ENCODE peak calls at places on chromosome 22, in five cellular contexts. N is neuronal stem cell, F is IMR-90, L is trophoblast cell, A is H9. Z is an unnamed sample.

GRCh38 chr22:37848587-37849088 is 581 bp upstream of the EIF3L start:
- DNase-seq in F (peak), N (no peak), L (peak), A (no peak), Z (peak)

GRCh38 chr22:37425800-37426531 is 1.3 kb downstream of the ELFN2 start:
- DNase-seq in F (peak), L (no peak), A (peak), N (no peak), Z (peak)

GRCh38 chr22:31081963-31082605 is 966 bp downstream of the SMTN start:
- DNase-seq in F (peak), A (no peak), N (no peak), L (peak), Z (peak)

GRCh38 chr22:30127749-30128166 is 47.5 kb downstream of the HORMAD2 start:
- DNase-seq in F (peak), A (no peak), L (peak), N (no peak), Z (no peak)

GRCh38 chr22:36737776-36738175 is 34.2 kb upstream of the CACNG2 start:
- DNase-seq in A (peak), L (no peak), N (no peak), F (no peak), Z (no peak)

GRCh38 chr22:24421428-24421931 is 5.9 kb upstream of the ADORA2A start:
- DNase-seq in N (no peak), A (peak), F (no peak), L (peak), Z (no peak)

GRCh38 chr22:24736526-24737050 is 37.9 kb downstream of the PIWIL3 start:
- DNase-seq in N (no peak), A (no peak), F (no peak), L (no peak), Z (no peak)

GRCh38 chr22:49703990-49704344 is 123.7 kb downstream of the BRD1 start:
- DNase-seq in N (no peak), A (no peak), F (no peak), L (no peak), Z (no peak)

GRCh38 chr22:25048659-25049657 is 96.4 kb downstream of the KIAA1671 start:
- DNase-seq in L (peak), N (peak), F (peak), A (peak), Z (peak)

GRCh38 chr22:49976439-49977175 is 16.0 kb downstream of the PIM3 start:
- DNase-seq in N (no peak), F (no peak), A (no peak), L (peak), Z (no peak)

GRCh38 chr22:27327981-27328721 is 473.4 kb downstream of the MN1 start:
- DNase-seq in F (no peak), A (peak), N (no peak), L (no peak), Z (no peak)

GRCh38 chr22:40509401-40510134 is 127.0 kb downstream of the MRTFA start:
- DNase-seq in A (no peak), F (peak), L (peak), N (no peak), Z (peak)

GRCh38 chr22:45310331-45311032 is 748 bp downstream of the FAM118A start:
- DNase-seq in F (no peak), N (no peak), L (no peak), A (no peak), Z (no peak)

GRCh38 chr22:24390156-24390555 is 37.2 kb upstream of the ADORA2A start:
- DNase-seq in N (no peak), A (no peak), L (no peak), F (no peak), Z (no peak)

GRCh38 chr22:24697671-24698082 is 76.8 kb downstream of the PIWIL3 start:
- DNase-seq in L (no peak), N (no peak), F (no peak), A (no peak), Z (no peak)

GRCh38 chr22:50626856-50627451 is 998 bp downstream of the ARSA start:
- DNase-seq in F (no peak), L (no peak), N (no peak), A (peak), Z (no peak)

GRCh38 chr22:44895296-44896055 is 114.3 kb downstream of the PHF21B start:
- DNase-seq in F (no peak), L (no peak), A (no peak), N (no peak), Z (no peak)

DNA sequence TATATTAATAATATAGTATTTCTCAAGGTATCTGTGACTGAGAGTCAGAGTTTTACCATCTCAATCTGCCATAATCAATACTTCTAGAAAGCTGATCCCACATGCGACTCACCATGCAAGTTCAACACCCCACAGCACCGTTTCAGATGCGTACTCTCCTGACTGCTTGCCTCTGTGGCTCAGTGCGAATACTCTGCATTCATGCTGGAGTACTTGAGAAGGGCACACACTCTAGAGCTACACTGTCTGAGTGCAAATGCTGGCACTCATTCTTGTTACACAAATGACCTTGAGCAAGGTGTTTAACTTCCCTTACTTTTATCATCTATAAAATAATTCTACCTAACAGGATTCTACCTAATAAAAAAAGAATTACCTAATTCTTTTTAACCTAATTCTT is 12.5 kb downstream of the SNU13 start:
- DNase-seq in N (no peak), A (no peak), F (no peak), L (no peak), Z (no peak)
- H3K14ac ChIP-seq in N (no peak), A (no peak), F (no peak), L (no peak), Z (no peak)

GRCh38 chr22:48373626-48374173 is 1454.0 kb downstream of the BRD1 start:
- DNase-seq in F (no peak), A (no peak), N (no peak), L (no peak), Z (no peak)
- H3K14ac ChIP-seq in F (no peak), A (no peak), N (no peak), L (no peak), Z (no peak)

GRCh38 chr22:32474635-32475427 is at the start of gene FBXO7:
- DNase-seq in F (peak), N (peak), A (peak), L (peak), Z (peak)
- H3K14ac ChIP-seq in F (peak), N (no peak), A (peak), L (peak), Z (peak)

GRCh38 chr22:21736084-21736642 is 569 bp upstream of the YPEL1 start:
- DNase-seq in A (no peak), N (no peak), F (no peak), L (no peak), Z (no peak)
- H3K14ac ChIP-seq in A (peak), N (peak), F (peak), L (peak), Z (no peak)

GRCh38 chr22:35303029-35303624 is 3.4 kb downstream of the TOM1 start:
- DNase-seq in N (no peak), A (no peak), F (no peak), L (no peak), Z (no peak)

GRCh38 chr22:35299217-35299716 is 427 bp upstream of the TOM1 start:
- DNase-seq in L (peak), N (peak), A (no peak), F (no peak), Z (no peak)

GRCh38 chr22:35305525-35306070 is 5.9 kb downstream of the TOM1 start:
- DNase-seq in N (no peak), L (no peak), A (no peak), F (no peak), Z (peak)

GRCh38 chr22:35301370-35301874 is 1.7 kb downstream of the TOM1 start:
- DNase-seq in A (no peak), N (no peak), F (peak), L (peak), Z (peak)

DNA sequence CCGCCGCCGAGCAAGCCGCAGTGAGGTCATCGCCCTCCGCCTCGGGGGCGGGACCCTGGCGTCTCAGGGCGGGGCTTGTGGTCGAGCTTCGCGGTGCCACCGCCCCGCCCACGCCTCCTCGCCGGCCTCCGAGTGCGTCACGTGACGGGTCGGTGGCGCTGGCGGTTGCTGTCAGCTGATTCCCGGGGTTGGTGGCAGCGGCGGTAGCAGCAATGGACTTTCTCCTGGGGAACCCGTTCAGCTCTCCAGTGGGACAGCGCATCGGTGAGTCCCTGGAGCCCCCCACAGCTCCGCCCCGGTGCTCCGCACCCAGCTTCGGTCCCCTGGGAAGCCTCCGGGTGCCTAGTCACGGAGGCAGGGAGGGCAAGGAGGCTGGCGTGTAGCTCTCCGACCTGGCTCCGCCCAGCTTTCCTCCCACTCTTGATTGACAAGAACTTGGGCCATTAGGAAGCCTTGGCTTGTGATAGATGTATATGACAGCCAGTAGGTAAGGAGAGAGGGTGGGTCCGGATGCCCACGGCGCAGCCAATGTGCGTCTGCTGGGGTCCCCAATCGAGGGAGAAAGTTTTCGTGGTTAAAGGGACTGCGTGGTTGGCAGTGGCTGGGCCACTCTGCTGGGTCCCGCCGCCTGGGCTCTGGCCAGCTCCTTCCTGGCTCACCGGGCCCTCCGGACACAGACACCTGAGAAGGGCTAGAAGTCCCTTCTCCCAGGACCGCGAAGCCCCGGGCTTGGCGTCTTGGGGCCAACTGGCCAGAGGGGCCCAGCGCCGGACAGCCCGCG is at the start of gene TOM1:
- DNase-seq in A (peak), L (peak), F (peak), N (peak), Z (peak)
- H3K14ac ChIP-seq in A (no peak), L (peak), F (peak), N (no peak), Z (no peak)

GRCh38 chr22:19448739-19449421 is 1.4 kb upstream of the C22orf39 start:
- DNase-seq in A (no peak), L (no peak), F (no peak), N (no peak), Z (no peak)

GRCh38 chr22:19449422-19449767 is 1.9 kb upstream of the C22orf39 start:
- DNase-seq in A (no peak), F (no peak), L (no peak), N (no peak), Z (no peak)

GRCh38 chr22:19446603-19447387 is 716 bp downstream of the C22orf39 start:
- DNase-seq in A (peak), N (peak), L (no peak), F (no peak), Z (peak)

GRCh38 chr22:19448076-19448607 is 631 bp upstream of the C22orf39 start:
- DNase-seq in F (peak), L (peak), A (peak), N (no peak), Z (peak)

GRCh38 chr22:19447388-19448075 is at the start of gene C22orf39:
- DNase-seq in N (peak), A (peak), L (peak), F (peak), Z (peak)
- H3K14ac ChIP-seq in N (peak), A (peak), L (peak), F (peak), Z (no peak)

DNA sequence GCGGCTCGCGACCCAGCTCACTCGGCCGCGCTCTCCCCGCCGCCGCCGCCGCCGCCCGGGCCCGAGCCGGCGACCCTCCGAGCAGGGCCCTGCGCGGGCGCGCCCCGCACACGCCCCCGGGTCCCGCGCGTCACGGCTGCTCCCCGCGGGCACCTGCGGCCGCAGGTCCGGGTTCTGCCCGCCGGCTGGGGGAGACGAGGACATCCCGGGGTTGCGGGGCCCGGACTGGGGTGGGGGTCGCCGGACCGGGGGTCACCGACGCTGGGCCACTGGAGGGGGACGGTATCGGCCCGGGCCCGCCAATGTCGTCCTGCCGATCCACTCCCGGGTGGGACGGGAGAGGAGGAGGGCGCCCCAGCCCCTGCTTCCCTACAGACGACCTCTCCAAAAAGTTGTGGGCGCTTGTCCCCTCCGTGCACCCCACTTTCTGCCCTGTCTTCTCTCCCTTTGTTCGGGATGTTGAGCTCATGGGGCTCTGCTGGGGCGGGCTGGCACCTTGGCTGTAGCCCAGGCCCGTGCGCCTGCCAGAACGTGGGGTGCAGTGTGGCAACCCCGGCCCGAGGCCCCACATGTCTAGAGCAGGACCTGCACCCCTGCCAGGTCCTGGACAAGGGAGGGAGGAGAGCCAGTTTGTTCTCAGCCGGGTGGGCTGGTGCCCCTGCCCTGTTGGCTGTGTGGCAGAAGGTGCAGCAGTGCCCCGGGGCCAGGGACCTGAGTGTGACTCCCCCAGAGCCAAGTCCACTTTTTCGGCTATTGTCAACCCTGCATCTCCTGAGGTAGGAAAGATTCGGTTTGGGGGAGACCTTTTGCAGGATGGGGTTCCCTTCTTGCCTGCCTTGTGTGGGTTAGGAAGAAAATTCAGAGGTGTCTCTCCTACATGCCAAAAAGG is 40.2 kb upstream of the CELSR1 start:
- DNase-seq in F (no peak), L (no peak), N (no peak), A (peak), Z (no peak)
- H3K14ac ChIP-seq in F (peak), L (peak), N (peak), A (peak), Z (no peak)

GRCh38 chr22:32378703-32379272 is 21.1 kb downstream of the RFPL3 start:
- DNase-seq in F (peak), A (peak), N (peak), L (peak), Z (peak)

GRCh38 chr22:32380991-32381390 is 23.3 kb downstream of the RFPL3 start:
- DNase-seq in F (peak), A (no peak), L (no peak), N (no peak), Z (no peak)

GRCh38 chr22:32375678-32376450 is 18.2 kb downstream of the RFPL3 start:
- DNase-seq in L (peak), N (no peak), F (no peak), A (no peak), Z (no peak)

DNA sequence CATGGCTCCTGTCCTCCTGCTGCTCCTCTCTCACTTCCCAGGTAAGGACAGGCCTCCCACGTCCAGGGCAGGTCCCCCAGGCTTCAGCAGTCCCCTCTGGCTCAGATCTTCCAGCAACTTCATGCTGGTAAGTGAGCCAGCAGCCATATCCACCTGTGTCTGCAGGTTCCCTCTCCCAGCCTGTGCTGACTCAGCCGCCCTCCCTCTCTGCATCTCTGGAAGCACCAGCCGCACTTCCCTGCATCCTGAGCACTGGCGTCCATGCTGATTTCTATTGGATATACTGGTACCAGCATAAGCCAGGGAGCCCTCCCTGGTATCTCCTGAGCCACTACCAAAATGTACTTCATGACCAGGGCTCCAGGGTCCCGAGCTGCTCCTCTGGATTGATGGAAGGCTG is 19.0 kb downstream of the RFPL3 start:
- DNase-seq in F (no peak), A (no peak), N (no peak), L (peak), Z (no peak)
- H3K14ac ChIP-seq in F (no peak), A (no peak), N (no peak), L (no peak), Z (no peak)

DNA sequence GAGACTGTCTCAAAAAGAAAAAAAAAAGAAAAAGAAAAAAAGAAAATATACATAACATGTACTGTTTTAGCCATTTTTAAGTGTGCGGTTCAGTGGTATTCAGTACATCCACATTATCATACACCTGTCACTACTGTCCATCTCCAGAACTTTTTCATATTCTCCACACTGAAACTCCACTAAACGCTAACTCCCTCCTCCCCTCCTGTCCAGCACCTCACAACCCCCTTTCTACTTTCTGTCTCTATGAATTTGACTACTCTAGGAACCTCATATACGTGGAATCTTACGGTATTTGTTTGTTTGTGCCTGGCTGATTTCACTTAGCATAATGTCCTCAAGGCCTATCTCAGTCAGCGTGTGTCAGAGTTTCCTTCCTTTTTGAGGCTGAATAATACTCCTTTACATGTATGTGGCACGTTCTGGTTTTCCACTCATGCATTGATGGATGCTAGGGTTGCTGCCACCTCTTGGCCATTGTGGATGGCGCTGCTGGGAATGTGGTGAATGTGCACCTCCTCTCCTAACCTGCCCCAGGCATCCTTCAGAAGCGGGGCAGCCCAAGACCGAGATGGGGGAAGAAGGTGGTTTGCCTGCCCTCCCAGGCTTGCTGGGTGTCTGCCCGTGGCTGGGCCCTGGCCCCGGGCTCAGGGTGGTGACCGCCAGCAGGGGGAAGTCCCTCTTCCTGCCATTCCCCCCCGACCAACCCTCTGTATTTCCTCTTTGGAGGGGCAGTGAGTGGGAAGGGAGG is 60.5 kb downstream of the BCR start:
- DNase-seq in N (no peak), F (no peak), A (peak), L (peak), Z (no peak)
- H3K14ac ChIP-seq in N (peak), F (no peak), A (peak), L (no peak), Z (no peak)